ENCODE peak calls at places on chromosomes 16 and 17, in six cellular contexts. V is naive B cell, G is GM03348, L is breast epithelium, S is heart right ventricle, K is amniotic stem cell. M is an unnamed sample.

GRCh38 chr16:81175325-81175891 is 63.1 kb upstream of the BCO1 start:
- DNase-seq in V (no peak), G (peak), L (no peak), S (no peak), K (peak), M (no peak)

GRCh38 chr17:12104831-12105230 is 84.2 kb downstream of the MAP2K4 start:
- DNase-seq in V (no peak), G (no peak), L (no peak), S (no peak), K (no peak), M (no peak)

GRCh38 chr17:66511125-66511524 is 208.7 kb downstream of the PRKCA start:
- DNase-seq in V (no peak), G (no peak), L (no peak), S (no peak), K (no peak), M (no peak)

GRCh38 chr17:81991684-81992513 is 14.5 kb downstream of the ASPSCR1 start:
- DNase-seq in V (no peak), G (peak), L (peak), S (peak), K (no peak), M (peak)

GRCh38 chr16:2237076-2237551 is 870 bp downstream of the DNASE1L2 start:
- DNase-seq in V (no peak), G (no peak), L (no peak), S (no peak), K (no peak), M (no peak)

GRCh38 chr17:65297916-65298315 is 160.7 kb downstream of the RGS9 start:
- DNase-seq in V (no peak), G (no peak), L (no peak), S (no peak), K (no peak), M (no peak)

GRCh38 chr17:43363926-43364285 is 34.9 kb upstream of the ARL4D start:
- DNase-seq in V (no peak), G (no peak), L (no peak), S (no peak), K (no peak), M (no peak)

GRCh38 chr17:57033296-57033695 is 51.8 kb upstream of the AKAP1 start:
- DNase-seq in V (no peak), G (no peak), L (no peak), S (peak), K (no peak), M (no peak)

GRCh38 chr17:39011907-39012468 is 44.8 kb upstream of the FBXO47 start:
- DNase-seq in V (no peak), G (no peak), L (no peak), S (no peak), K (no peak), M (no peak)

GRCh38 chr16:85245307-85246172 is 133.3 kb upstream of the CIBAR2 start:
- DNase-seq in V (peak), G (peak), L (no peak), S (peak), K (peak), M (peak)

GRCh38 chr17:17325228-17325627 is 22.1 kb downstream of the NT5M start:
- DNase-seq in V (no peak), G (no peak), L (peak), S (no peak), K (no peak), M (no peak)